ENCODE peak calls at places on chromosomes 12 and 14, in ten cellular contexts. One of them, this sample, is unnamed.

GRCh38 chr12:48119078-48119833 is at the start of gene PFKM:
- DNase-seq in LoVo: peak
- DNase-seq in NCI-H1417 treated with DMSO at 0.1 percent for 48 hours: peak
- DNase-seq in stimulated activated CD4-positive, alpha-beta T cell treated with anti-CD3 and anti-CD28 coated beads, Interleukin-12 subunit alpha, Interleukin-12 subunit beta, amount 100 ng/mL, for 4 hours: peak
- DNase-seq in Peyer's patch: peak
- DNase-seq in NCI-H1105: peak
- DNase-seq in AG08396: peak
- DNase-seq in activated CD4-positive, alpha-beta T cell treated with anti-CD3 and anti-CD28 coated beads, Interleukin-2, amount 50 U/mL, for 24 hours: peak
- DNase-seq in OCI-LY7: peak
- DNase-seq in pulmonary artery endothelial cell: peak
- DNase-seq in this sample: peak

GRCh38 chr14:22570132-22570949 is 18.7 kb downstream of the DAD1 start:
- DNase-seq in LoVo: peak
- DNase-seq in NCI-H1417 treated with DMSO at 0.1 percent for 48 hours: peak
- DNase-seq in stimulated activated CD4-positive, alpha-beta T cell treated with anti-CD3 and anti-CD28 coated beads, Interleukin-12 subunit alpha, Interleukin-12 subunit beta, amount 100 ng/mL, for 4 hours: peak
- DNase-seq in Peyer's patch: peak
- DNase-seq in NCI-H1105: peak
- DNase-seq in AG08396: peak
- DNase-seq in activated CD4-positive, alpha-beta T cell treated with anti-CD3 and anti-CD28 coated beads, Interleukin-2, amount 50 U/mL, for 24 hours: peak
- DNase-seq in OCI-LY7: peak
- DNase-seq in pulmonary artery endothelial cell: no peak
- DNase-seq in this sample: peak

GRCh38 chr12:115183752-115184151 is 499.8 kb upstream of the TBX3 start:
- DNase-seq in LoVo: no peak
- DNase-seq in NCI-H1417 treated with DMSO at 0.1 percent for 48 hours: no peak
- DNase-seq in stimulated activated CD4-positive, alpha-beta T cell treated with anti-CD3 and anti-CD28 coated beads, Interleukin-12 subunit alpha, Interleukin-12 subunit beta, amount 100 ng/mL, for 4 hours: no peak
- DNase-seq in Peyer's patch: no peak
- DNase-seq in NCI-H1105: no peak
- DNase-seq in AG08396: no peak
- DNase-seq in activated CD4-positive, alpha-beta T cell treated with anti-CD3 and anti-CD28 coated beads, Interleukin-2, amount 50 U/mL, for 24 hours: no peak
- DNase-seq in OCI-LY7: no peak
- DNase-seq in pulmonary artery endothelial cell: no peak
- DNase-seq in this sample: no peak

GRCh38 chr12:108597559-108598471 is at the start of gene TMEM119:
- DNase-seq in LoVo: no peak
- DNase-seq in NCI-H1417 treated with DMSO at 0.1 percent for 48 hours: no peak
- DNase-seq in stimulated activated CD4-positive, alpha-beta T cell treated with anti-CD3 and anti-CD28 coated beads, Interleukin-12 subunit alpha, Interleukin-12 subunit beta, amount 100 ng/mL, for 4 hours: no peak
- DNase-seq in Peyer's patch: no peak
- DNase-seq in NCI-H1105: no peak
- DNase-seq in AG08396: peak
- DNase-seq in activated CD4-positive, alpha-beta T cell treated with anti-CD3 and anti-CD28 coated beads, Interleukin-2, amount 50 U/mL, for 24 hours: no peak
- DNase-seq in OCI-LY7: peak
- DNase-seq in pulmonary artery endothelial cell: no peak
- DNase-seq in this sample: no peak

GRCh38 chr14:58465425-58465824 is 37.9 kb downstream of the KIAA0586 start:
- DNase-seq in LoVo: no peak
- DNase-seq in NCI-H1417 treated with DMSO at 0.1 percent for 48 hours: no peak
- DNase-seq in stimulated activated CD4-positive, alpha-beta T cell treated with anti-CD3 and anti-CD28 coated beads, Interleukin-12 subunit alpha, Interleukin-12 subunit beta, amount 100 ng/mL, for 4 hours: no peak
- DNase-seq in Peyer's patch: no peak
- DNase-seq in NCI-H1105: no peak
- DNase-seq in AG08396: peak
- DNase-seq in activated CD4-positive, alpha-beta T cell treated with anti-CD3 and anti-CD28 coated beads, Interleukin-2, amount 50 U/mL, for 24 hours: no peak
- DNase-seq in OCI-LY7: no peak
- DNase-seq in pulmonary artery endothelial cell: no peak
- DNase-seq in this sample: no peak

GRCh38 chr14:104171029-104171697 is 32.8 kb downstream of the KIF26A start:
- DNase-seq in LoVo: peak
- DNase-seq in NCI-H1417 treated with DMSO at 0.1 percent for 48 hours: no peak
- DNase-seq in stimulated activated CD4-positive, alpha-beta T cell treated with anti-CD3 and anti-CD28 coated beads, Interleukin-12 subunit alpha, Interleukin-12 subunit beta, amount 100 ng/mL, for 4 hours: no peak
- DNase-seq in Peyer's patch: no peak
- DNase-seq in NCI-H1105: no peak
- DNase-seq in AG08396: no peak
- DNase-seq in activated CD4-positive, alpha-beta T cell treated with anti-CD3 and anti-CD28 coated beads, Interleukin-2, amount 50 U/mL, for 24 hours: no peak
- DNase-seq in OCI-LY7: no peak
- DNase-seq in pulmonary artery endothelial cell: no peak
- DNase-seq in this sample: no peak

GRCh38 chr12:112839386-112839972 is 47.9 kb downstream of the RPH3A start:
- DNase-seq in LoVo: peak
- DNase-seq in NCI-H1417 treated with DMSO at 0.1 percent for 48 hours: no peak
- DNase-seq in stimulated activated CD4-positive, alpha-beta T cell treated with anti-CD3 and anti-CD28 coated beads, Interleukin-12 subunit alpha, Interleukin-12 subunit beta, amount 100 ng/mL, for 4 hours: no peak
- DNase-seq in Peyer's patch: no peak
- DNase-seq in NCI-H1105: no peak
- DNase-seq in AG08396: peak
- DNase-seq in activated CD4-positive, alpha-beta T cell treated with anti-CD3 and anti-CD28 coated beads, Interleukin-2, amount 50 U/mL, for 24 hours: no peak
- DNase-seq in OCI-LY7: no peak
- DNase-seq in pulmonary artery endothelial cell: peak
- DNase-seq in this sample: no peak

GRCh38 chr12:53951577-53952334 is 2.9 kb upstream of the HOXC12 start:
- DNase-seq in LoVo: no peak
- DNase-seq in NCI-H1417 treated with DMSO at 0.1 percent for 48 hours: no peak
- DNase-seq in stimulated activated CD4-positive, alpha-beta T cell treated with anti-CD3 and anti-CD28 coated beads, Interleukin-12 subunit alpha, Interleukin-12 subunit beta, amount 100 ng/mL, for 4 hours: no peak
- DNase-seq in Peyer's patch: no peak
- DNase-seq in NCI-H1105: no peak
- DNase-seq in AG08396: no peak
- DNase-seq in activated CD4-positive, alpha-beta T cell treated with anti-CD3 and anti-CD28 coated beads, Interleukin-2, amount 50 U/mL, for 24 hours: no peak
- DNase-seq in OCI-LY7: no peak
- DNase-seq in pulmonary artery endothelial cell: no peak
- DNase-seq in this sample: no peak

GRCh38 chr12:96780330-96780729 is 126.7 kb upstream of the NEDD1 start:
- DNase-seq in LoVo: no peak
- DNase-seq in NCI-H1417 treated with DMSO at 0.1 percent for 48 hours: no peak
- DNase-seq in stimulated activated CD4-positive, alpha-beta T cell treated with anti-CD3 and anti-CD28 coated beads, Interleukin-12 subunit alpha, Interleukin-12 subunit beta, amount 100 ng/mL, for 4 hours: no peak
- DNase-seq in Peyer's patch: no peak
- DNase-seq in NCI-H1105: no peak
- DNase-seq in AG08396: no peak
- DNase-seq in activated CD4-positive, alpha-beta T cell treated with anti-CD3 and anti-CD28 coated beads, Interleukin-2, amount 50 U/mL, for 24 hours: no peak
- DNase-seq in OCI-LY7: no peak
- DNase-seq in pulmonary artery endothelial cell: no peak
- DNase-seq in this sample: no peak

GRCh38 chr14:91888641-91889476 is 21.5 kb upstream of the TC2N start:
- DNase-seq in LoVo: no peak
- DNase-seq in NCI-H1417 treated with DMSO at 0.1 percent for 48 hours: no peak
- DNase-seq in stimulated activated CD4-positive, alpha-beta T cell treated with anti-CD3 and anti-CD28 coated beads, Interleukin-12 subunit alpha, Interleukin-12 subunit beta, amount 100 ng/mL, for 4 hours: no peak
- DNase-seq in Peyer's patch: no peak
- DNase-seq in NCI-H1105: no peak
- DNase-seq in AG08396: no peak
- DNase-seq in activated CD4-positive, alpha-beta T cell treated with anti-CD3 and anti-CD28 coated beads, Interleukin-2, amount 50 U/mL, for 24 hours: no peak
- DNase-seq in OCI-LY7: no peak
- DNase-seq in pulmonary artery endothelial cell: no peak
- DNase-seq in this sample: no peak

GRCh38 chr14:77243853-77244252 is 27.2 kb downstream of the NGB start:
- DNase-seq in LoVo: no peak
- DNase-seq in NCI-H1417 treated with DMSO at 0.1 percent for 48 hours: no peak
- DNase-seq in stimulated activated CD4-positive, alpha-beta T cell treated with anti-CD3 and anti-CD28 coated beads, Interleukin-12 subunit alpha, Interleukin-12 subunit beta, amount 100 ng/mL, for 4 hours: no peak
- DNase-seq in Peyer's patch: peak
- DNase-seq in NCI-H1105: no peak
- DNase-seq in AG08396: no peak
- DNase-seq in activated CD4-positive, alpha-beta T cell treated with anti-CD3 and anti-CD28 coated beads, Interleukin-2, amount 50 U/mL, for 24 hours: no peak
- DNase-seq in OCI-LY7: peak
- DNase-seq in pulmonary artery endothelial cell: no peak
- DNase-seq in this sample: peak

GRCh38 chr12:109131522-109132050 is 15.2 kb downstream of the ACACB start:
- DNase-seq in LoVo: no peak
- DNase-seq in NCI-H1417 treated with DMSO at 0.1 percent for 48 hours: no peak
- DNase-seq in stimulated activated CD4-positive, alpha-beta T cell treated with anti-CD3 and anti-CD28 coated beads, Interleukin-12 subunit alpha, Interleukin-12 subunit beta, amount 100 ng/mL, for 4 hours: no peak
- DNase-seq in Peyer's patch: no peak
- DNase-seq in NCI-H1105: no peak
- DNase-seq in AG08396: peak
- DNase-seq in activated CD4-positive, alpha-beta T cell treated with anti-CD3 and anti-CD28 coated beads, Interleukin-2, amount 50 U/mL, for 24 hours: no peak
- DNase-seq in OCI-LY7: peak
- DNase-seq in pulmonary artery endothelial cell: no peak
- DNase-seq in this sample: no peak

GRCh38 chr14:96084796-96085195 is 45.6 kb downstream of the C14orf132 start:
- DNase-seq in LoVo: no peak
- DNase-seq in NCI-H1417 treated with DMSO at 0.1 percent for 48 hours: peak
- DNase-seq in stimulated activated CD4-positive, alpha-beta T cell treated with anti-CD3 and anti-CD28 coated beads, Interleukin-12 subunit alpha, Interleukin-12 subunit beta, amount 100 ng/mL, for 4 hours: no peak
- DNase-seq in Peyer's patch: no peak
- DNase-seq in NCI-H1105: no peak
- DNase-seq in AG08396: no peak
- DNase-seq in activated CD4-positive, alpha-beta T cell treated with anti-CD3 and anti-CD28 coated beads, Interleukin-2, amount 50 U/mL, for 24 hours: no peak
- DNase-seq in OCI-LY7: no peak
- DNase-seq in pulmonary artery endothelial cell: no peak
- DNase-seq in this sample: no peak

GRCh38 chr12:29208935-29209701 is 60.0 kb downstream of the FAR2 start:
- DNase-seq in LoVo: peak
- DNase-seq in NCI-H1417 treated with DMSO at 0.1 percent for 48 hours: no peak
- DNase-seq in stimulated activated CD4-positive, alpha-beta T cell treated with anti-CD3 and anti-CD28 coated beads, Interleukin-12 subunit alpha, Interleukin-12 subunit beta, amount 100 ng/mL, for 4 hours: no peak
- DNase-seq in Peyer's patch: no peak
- DNase-seq in NCI-H1105: no peak
- DNase-seq in AG08396: no peak
- DNase-seq in activated CD4-positive, alpha-beta T cell treated with anti-CD3 and anti-CD28 coated beads, Interleukin-2, amount 50 U/mL, for 24 hours: no peak
- DNase-seq in OCI-LY7: no peak
- DNase-seq in pulmonary artery endothelial cell: no peak
- DNase-seq in this sample: no peak

GRCh38 chr12:113103756-113104450 is 31.7 kb downstream of the RASAL1 start:
- DNase-seq in LoVo: no peak
- DNase-seq in NCI-H1417 treated with DMSO at 0.1 percent for 48 hours: no peak
- DNase-seq in stimulated activated CD4-positive, alpha-beta T cell treated with anti-CD3 and anti-CD28 coated beads, Interleukin-12 subunit alpha, Interleukin-12 subunit beta, amount 100 ng/mL, for 4 hours: peak
- DNase-seq in Peyer's patch: peak
- DNase-seq in NCI-H1105: no peak
- DNase-seq in AG08396: no peak
- DNase-seq in activated CD4-positive, alpha-beta T cell treated with anti-CD3 and anti-CD28 coated beads, Interleukin-2, amount 50 U/mL, for 24 hours: peak
- DNase-seq in OCI-LY7: peak
- DNase-seq in pulmonary artery endothelial cell: no peak
- DNase-seq in this sample: peak

GRCh38 chr14:88765130-88765529 is 27.6 kb downstream of the EML5 start:
- DNase-seq in LoVo: no peak
- DNase-seq in NCI-H1417 treated with DMSO at 0.1 percent for 48 hours: no peak
- DNase-seq in stimulated activated CD4-positive, alpha-beta T cell treated with anti-CD3 and anti-CD28 coated beads, Interleukin-12 subunit alpha, Interleukin-12 subunit beta, amount 100 ng/mL, for 4 hours: no peak
- DNase-seq in Peyer's patch: no peak
- DNase-seq in NCI-H1105: no peak
- DNase-seq in AG08396: peak
- DNase-seq in activated CD4-positive, alpha-beta T cell treated with anti-CD3 and anti-CD28 coated beads, Interleukin-2, amount 50 U/mL, for 24 hours: no peak
- DNase-seq in OCI-LY7: no peak
- DNase-seq in pulmonary artery endothelial cell: no peak
- DNase-seq in this sample: no peak

GRCh38 chr14:71932229-71932951 is at the start of gene RGS6:
- DNase-seq in LoVo: peak
- DNase-seq in NCI-H1417 treated with DMSO at 0.1 percent for 48 hours: no peak
- DNase-seq in stimulated activated CD4-positive, alpha-beta T cell treated with anti-CD3 and anti-CD28 coated beads, Interleukin-12 subunit alpha, Interleukin-12 subunit beta, amount 100 ng/mL, for 4 hours: peak
- DNase-seq in Peyer's patch: no peak
- DNase-seq in NCI-H1105: peak
- DNase-seq in AG08396: peak
- DNase-seq in activated CD4-positive, alpha-beta T cell treated with anti-CD3 and anti-CD28 coated beads, Interleukin-2, amount 50 U/mL, for 24 hours: no peak
- DNase-seq in OCI-LY7: no peak
- DNase-seq in pulmonary artery endothelial cell: no peak
- DNase-seq in this sample: peak

GRCh38 chr12:131454418-131455217 is 256.3 kb upstream of the SFSWAP start:
- DNase-seq in LoVo: peak
- DNase-seq in NCI-H1417 treated with DMSO at 0.1 percent for 48 hours: no peak
- DNase-seq in stimulated activated CD4-positive, alpha-beta T cell treated with anti-CD3 and anti-CD28 coated beads, Interleukin-12 subunit alpha, Interleukin-12 subunit beta, amount 100 ng/mL, for 4 hours: peak
- DNase-seq in Peyer's patch: no peak
- DNase-seq in NCI-H1105: no peak
- DNase-seq in AG08396: no peak
- DNase-seq in activated CD4-positive, alpha-beta T cell treated with anti-CD3 and anti-CD28 coated beads, Interleukin-2, amount 50 U/mL, for 24 hours: no peak
- DNase-seq in OCI-LY7: peak
- DNase-seq in pulmonary artery endothelial cell: no peak
- DNase-seq in this sample: peak

GRCh38 chr14:102320033-102320660 is 601 bp downstream of the ZNF839 start:
- DNase-seq in LoVo: peak
- DNase-seq in NCI-H1417 treated with DMSO at 0.1 percent for 48 hours: no peak
- DNase-seq in stimulated activated CD4-positive, alpha-beta T cell treated with anti-CD3 and anti-CD28 coated beads, Interleukin-12 subunit alpha, Interleukin-12 subunit beta, amount 100 ng/mL, for 4 hours: peak
- DNase-seq in Peyer's patch: peak
- DNase-seq in NCI-H1105: peak
- DNase-seq in AG08396: peak
- DNase-seq in activated CD4-positive, alpha-beta T cell treated with anti-CD3 and anti-CD28 coated beads, Interleukin-2, amount 50 U/mL, for 24 hours: no peak
- DNase-seq in OCI-LY7: peak
- DNase-seq in pulmonary artery endothelial cell: no peak
- DNase-seq in this sample: peak

This sample was measured in germinal center.